ENCODE peak calls at places on chromosomes 3 and 15, in four cellular contexts. K is testis, J is HepG2, M is RWPE2. V is an unnamed sample. For H3K4me1, the result is how much of the 10 kb centered on the place peaks cover.

GRCh38 chr3:16338999-16339398 is 74.0 kb downstream of the OXNAD1 start:
- DNase-seq in J (peak), M (no peak), K (no peak), V (peak)

GRCh38 chr3:51943451-51944391 is 1.6 kb downstream of the PARP3 start:
- DNase-seq in J (no peak), M (peak), K (no peak), V (no peak)

GRCh38 chr15:33810083-33810595 is 158.2 kb upstream of the CHRM5 start:
- DNase-seq in K (no peak), J (no peak), M (no peak), V (no peak)

GRCh38 chr3:38011111-38011510 is 18.3 kb downstream of the PLCD1 start:
- DNase-seq in J (no peak), K (no peak), M (no peak), V (no peak)

GRCh38 chr3:124107491-124107890 is 115.6 kb upstream of the ROPN1 start:
- DNase-seq in K (no peak), M (no peak), J (no peak), V (no peak)

GRCh38 chr3:151379083-151379734 is 5.3 kb downstream of the P2RY12 start:
- DNase-seq in M (no peak), K (peak), J (peak), V (peak)

GRCh38 chr3:153162513-153163348 is 705 bp downstream of the RAP2B start:
- DNase-seq in K (peak), M (no peak), J (no peak), V (peak)

GRCh38 chr3:13548696-13549512 is at the start of gene FBLN2:
- DNase-seq in J (no peak), K (peak), M (no peak), V (peak)

GRCh38 chr3:57130426-57131209 is 34.5 kb downstream of the IL17RD start:
- DNase-seq in J (no peak), K (peak), M (no peak), V (peak)

GRCh38 chr3:52089691-52090090 is 33.3 kb upstream of the DUSP7 start:
- DNase-seq in K (no peak), M (no peak), J (no peak), V (no peak)

GRCh38 chr15:78628227-78628626 is 7.4 kb upstream of the CHRNA3 start:
- DNase-seq in K (no peak), J (no peak), M (no peak), V (no peak)

GRCh38 chr3:28476194-28476593 is 127.6 kb upstream of the AZI2 start:
- DNase-seq in M (no peak), K (no peak), J (peak), V (peak)

GRCh38 chr3:47036145-47036544 is 56.7 kb downstream of the NBEAL2 start:
- DNase-seq in M (no peak), K (no peak), J (no peak), V (no peak)

GRCh38 chr3:14520967-14521366 is 19.2 kb downstream of the GRIP2 start:
- DNase-seq in K (no peak), J (no peak), M (peak), V (no peak)

GRCh38 chr15:33068531-33068990 is 126.0 kb downstream of the FMN1 start:
- DNase-seq in K (no peak), M (peak), J (peak), V (no peak)

GRCh38 chr3:161395613-161396012 is 24.3 kb upstream of the SPTSSB start:
- DNase-seq in J (no peak), M (no peak), K (no peak), V (no peak)

GRCh38 chr15:69337133-69337532 is 38.4 kb downstream of the PAQR5 start:
- DNase-seq in K (no peak), M (no peak), J (no peak), V (no peak)

GRCh38 chr15:80849308-80849707 is 70.1 kb downstream of the CEMIP start:
- DNase-seq in J (no peak), M (peak), K (no peak), V (peak)

GRCh38 chr3:111951032-111951431 is 27.8 kb upstream of the ABHD10 start:
- DNase-seq in J (no peak), M (no peak), K (no peak), V (no peak)

GRCh38 chr15:35151782-35152181 is 66.7 kb upstream of the NANOGP8 start:
- DNase-seq in K (no peak), J (no peak), M (no peak), V (no peak)

GRCh38 chr15:35151381-35151780 is 66.3 kb upstream of the NANOGP8 start:
- DNase-seq in M (no peak), J (no peak), K (no peak), V (no peak)
- H3K4me1 ChIP-seq in M (under half), J (under half), K (under half), V (under half)

GRCh38 chr15:65056106-65056505 is 10.9 kb downstream of the SLC51B start:
- DNase-seq in K (no peak), M (no peak), J (no peak), V (no peak)
- H3K4me1 ChIP-seq in K (under half), M (under half), J (half or more), V (under half)

GRCh38 chr3:189277711-189278110 is 105.9 kb downstream of the TPRG1 start:
- DNase-seq in M (no peak), J (no peak), K (no peak), V (peak)
- H3K4me1 ChIP-seq in M (under half), J (under half), K (under half), V (under half)

DNA sequence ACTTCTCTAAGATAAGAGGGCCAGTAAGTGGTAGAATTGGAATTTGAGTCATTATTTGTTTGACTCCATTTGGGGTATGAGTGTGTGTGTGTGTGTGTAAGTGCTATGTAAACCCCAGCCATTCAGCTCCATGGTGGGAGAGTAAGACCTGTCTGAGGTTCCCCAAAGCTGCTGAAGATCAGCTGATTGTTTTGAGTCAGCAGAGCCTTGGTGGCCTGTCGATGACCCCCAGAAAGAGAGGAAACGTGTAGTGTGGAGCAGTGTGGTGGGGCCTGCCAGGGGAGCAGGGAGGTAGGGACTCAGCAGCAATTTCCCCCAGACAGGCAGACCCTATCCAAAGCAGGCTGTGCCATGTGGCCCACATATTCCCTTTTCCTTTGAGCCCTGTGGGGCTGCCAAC is 5.3 kb downstream of the DVL3 start:
- DNase-seq in J (no peak), K (no peak), M (no peak), V (peak)
- H3K4me1 ChIP-seq in J (under half), K (under half), M (under half), V (under half)

DNA sequence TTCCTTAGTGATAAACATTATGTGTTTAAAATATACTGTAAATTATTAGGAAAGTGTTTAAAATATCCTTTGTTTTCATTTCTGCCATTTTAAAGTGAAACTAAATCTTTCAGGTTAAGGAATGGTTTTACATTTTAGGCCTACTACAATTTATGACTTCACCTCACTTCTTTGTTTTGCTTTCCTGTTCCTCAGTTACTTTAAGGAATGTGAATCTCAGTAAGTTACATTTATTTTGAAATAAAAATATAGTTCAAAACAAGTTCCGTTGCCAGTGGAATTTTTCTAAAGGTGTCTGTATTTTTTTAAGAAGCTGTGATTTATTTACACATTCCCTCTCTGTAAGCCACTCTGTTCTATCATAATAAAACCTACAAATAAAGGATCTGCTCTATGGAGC is 630.9 kb upstream of the AGTR1 start:
- DNase-seq in M (no peak), J (no peak), K (no peak), V (no peak)
- H3K4me1 ChIP-seq in M (under half), J (under half), K (under half), V (under half)

GRCh38 chr3:182910939-182911781 is 69.2 kb downstream of the DCUN1D1 start:
- DNase-seq in J (no peak), K (no peak), M (no peak), V (no peak)
- H3K4me1 ChIP-seq in J (under half), K (under half), M (under half), V (under half)

GRCh38 chr3:182243625-182244024 is 531.9 kb downstream of the SOX2 start:
- DNase-seq in M (no peak), J (no peak), K (no peak), V (no peak)
- H3K4me1 ChIP-seq in M (under half), J (under half), K (under half), V (under half)

DNA sequence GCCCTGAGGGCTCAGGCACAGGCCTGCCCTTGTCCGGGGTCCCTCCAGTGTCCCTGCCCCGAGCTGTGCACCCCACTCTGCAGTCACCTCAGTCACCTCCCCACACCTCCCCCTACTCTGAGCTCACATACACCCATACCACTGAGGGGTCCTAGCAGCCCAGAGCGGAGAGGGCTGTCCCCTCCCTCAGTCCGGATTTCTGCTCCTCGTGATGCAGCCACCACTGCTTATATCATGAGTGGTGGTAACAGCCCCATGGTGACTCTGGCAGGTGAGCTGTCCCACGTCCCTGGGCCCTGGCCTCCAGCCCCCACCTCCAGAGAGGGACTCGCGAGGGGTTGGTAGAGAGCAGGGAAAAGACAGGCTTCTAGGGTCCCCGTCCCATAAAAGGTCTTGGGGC is 8.0 kb downstream of the CSPG4 start:
- DNase-seq in K (no peak), M (no peak), J (no peak), V (no peak)
- H3K4me1 ChIP-seq in K (under half), M (under half), J (under half), V (under half)

GRCh38 chr15:67101981-67102929 is 36.9 kb downstream of the SMAD3 start:
- DNase-seq in M (no peak), K (no peak), J (no peak), V (peak)

GRCh38 chr15:67104453-67104852 is 39.1 kb downstream of the SMAD3 start:
- DNase-seq in M (no peak), K (no peak), J (no peak), V (no peak)

GRCh38 chr15:67103432-67103831 is 38.0 kb downstream of the SMAD3 start:
- DNase-seq in M (no peak), K (no peak), J (no peak), V (no peak)

GRCh38 chr15:67103869-67104268 is 38.5 kb downstream of the SMAD3 start:
- DNase-seq in M (no peak), K (no peak), J (no peak), V (no peak)

DNA sequence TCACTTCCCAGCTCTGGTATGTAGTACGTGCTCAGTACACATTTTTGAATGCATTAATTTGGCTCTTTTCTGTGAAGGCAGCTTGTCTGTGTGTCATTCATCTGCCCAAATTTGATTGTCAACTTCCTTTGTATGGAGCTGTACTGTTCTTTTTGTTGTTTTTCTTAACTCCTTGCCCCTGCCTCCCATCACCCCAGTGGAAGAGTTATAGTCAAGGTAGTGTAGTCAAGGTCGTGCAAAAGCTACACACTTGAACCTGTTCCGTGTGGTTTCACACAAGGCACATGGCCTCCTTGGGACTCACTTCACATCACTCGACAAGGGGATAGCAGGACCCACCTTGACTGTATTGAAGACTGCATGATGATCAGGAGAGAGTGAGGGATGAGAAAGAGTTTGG is 37.6 kb downstream of the SMAD3 start:
- DNase-seq in K (no peak), J (no peak), M (no peak), V (no peak)
- H3K4me1 ChIP-seq in K (under half), J (half or more), M (half or more), V (under half)

DNA sequence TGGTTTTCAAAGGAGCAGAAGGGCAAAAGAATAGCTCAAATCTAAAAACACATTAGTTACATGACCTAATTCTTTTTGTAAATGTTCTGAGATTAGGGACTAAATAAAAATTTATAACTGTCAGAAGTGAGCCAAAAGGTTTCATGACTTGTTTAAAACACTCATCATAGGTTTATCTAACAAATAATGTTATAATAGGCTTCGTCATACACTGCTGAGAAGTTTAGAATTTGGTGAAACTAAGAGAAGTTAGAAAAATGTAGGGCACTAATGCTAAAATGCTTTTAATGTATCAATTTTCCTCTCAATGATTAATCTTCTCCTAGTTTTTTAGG is 468.8 kb upstream of the CDIN1 start:
- DNase-seq in M (no peak), J (no peak), K (no peak), V (no peak)
- H3K4me1 ChIP-seq in M (under half), J (under half), K (under half), V (under half)

V was measured in cardiac muscle cell.